ENCODE peak calls at places on chromosomes 1 and 21, in ten cellular contexts. O is naive thymus-derived CD8-positive, alpha-beta T cell; D is M059J; X is OCI-LY7; B is tibial nerve; W is HS-5; S is activated CD4-positive, alpha-beta T cell treated with anti-CD3 and anti-CD28 coated beads, Interleukin-2, amount 50 U/mL, for 1 hour; P is iPS-NIHi11; V is LHCN-M2; K is cardiac muscle cell. U is an unnamed sample.

GRCh38 chr21:46603228-46603627 is 1.7 kb downstream of the S100B start:
- DNase-seq in O (no peak), K (peak; percentile 13), S (no peak), D (no peak), B (no peak), P (peak; percentile 80), V (no peak), W (no peak), X (no peak), U (peak; percentile 21)

GRCh38 chr1:201268604-201269151 is 14.6 kb upstream of the PKP1 start:
- DNase-seq in X (no peak), P (no peak), S (no peak), D (peak; percentile 87), V (peak; percentile 91), B (no peak), W (no peak), K (peak; percentile 41), O (no peak), U (peak; percentile 82)

GRCh38 chr1:36650200-36651065 is 167.7 kb upstream of the CSF3R start:
- DNase-seq in D (peak; percentile 33), O (peak; percentile 45), K (peak; percentile 63), S (peak; percentile 63), B (peak; percentile 34), P (peak; percentile 83), W (peak; percentile 6), V (peak; percentile 20), X (peak; percentile 57), U (peak; percentile 83)

GRCh38 chr1:202577381-202577780 is 132.9 kb downstream of the SYT2 start:
- DNase-seq in W (no peak), S (no peak), O (no peak), K (no peak), D (no peak), B (no peak), X (no peak), V (no peak), P (peak; percentile 29), U (no peak)

GRCh38 chr1:76690784-76691183 is 176.5 kb upstream of the ST6GALNAC5 start:
- DNase-seq in D (peak; percentile 6), S (no peak), B (no peak), O (no peak), W (peak; percentile 5), K (no peak), P (no peak), X (no peak), V (no peak), U (no peak)

GRCh38 chr1:156583821-156584622 is 4.5 kb downstream of the TTC24 start:
- DNase-seq in O (peak; percentile 68), V (peak; percentile 65), P (peak; percentile 83), K (peak; percentile 82), X (peak; percentile 90), B (peak; percentile 74), S (peak; percentile 75), D (peak; percentile 76), W (no peak), U (peak; percentile 73)

GRCh38 chr1:166258017-166258416 is 91.2 kb upstream of the FAM78B start:
- DNase-seq in W (no peak), D (no peak), B (no peak), K (no peak), X (no peak), P (no peak), S (no peak), O (no peak), V (no peak), U (no peak)

GRCh38 chr1:197467881-197468280 is 199.8 kb downstream of the CRB1 start:
- DNase-seq in B (no peak), K (no peak), W (no peak), O (no peak), S (no peak), P (no peak), D (peak; percentile 75), X (no peak), V (peak; percentile 13), U (no peak)

GRCh38 chr21:44428281-44428942 is 26.9 kb upstream of the LRRC3 start:
- DNase-seq in D (peak; percentile 15), B (no peak), V (peak; percentile 2), P (peak; percentile 76), W (peak; percentile 19), S (peak; percentile 58), X (peak; percentile 86), O (peak; percentile 74), K (no peak), U (peak; percentile 94)

GRCh38 chr1:208159542-208160258 is 84.5 kb downstream of the PLXNA2 start:
- DNase-seq in S (no peak), O (no peak), D (peak; percentile 88), X (no peak), W (no peak), B (no peak), P (no peak), V (peak; percentile 94), K (peak; percentile 75), U (peak; percentile 83)

GRCh38 chr1:24966121-24966723 is 36.1 kb upstream of the RUNX3 start:
- DNase-seq in S (no peak), W (no peak), O (no peak), D (peak; percentile 35), X (no peak), P (no peak), K (no peak), B (no peak), V (no peak), U (no peak)

GRCh38 chr1:242185728-242186127 is 186.8 kb upstream of the MAP1LC3C start:
- DNase-seq in X (no peak), V (peak; percentile 28), O (no peak), K (peak; percentile 88), B (no peak), W (no peak), S (no peak), D (no peak), P (no peak), U (no peak)

GRCh38 chr21:46064870-46065214 is 33.1 kb upstream of the COL6A2 start:
- DNase-seq in W (no peak), B (no peak), K (no peak), S (no peak), D (no peak), P (no peak), X (no peak), O (no peak), V (no peak), U (no peak)

GRCh38 chr1:174433451-174433850 is 14.3 kb upstream of the GPR52 start:
- DNase-seq in K (no peak), B (no peak), O (no peak), S (no peak), D (peak; percentile 28), V (peak; percentile 72), X (no peak), W (peak; percentile 14), P (no peak), U (no peak)

GRCh38 chr1:236127045-236127444 is 15.3 kb upstream of the GPR137B start:
- DNase-seq in W (no peak), P (no peak), V (no peak), O (no peak), D (no peak), X (no peak), B (no peak), K (no peak), S (no peak), U (no peak)

GRCh38 chr1:53390261-53390660 is 62.4 kb upstream of the LRP8 start:
- DNase-seq in W (no peak), P (no peak), S (no peak), K (no peak), D (peak; percentile 29), O (no peak), V (no peak), B (peak; percentile 22), X (peak; percentile 48), U (no peak)

GRCh38 chr1:228646717-228647522 is 88.4 kb upstream of the RHOU start:
- DNase-seq in V (peak; percentile 57), D (peak; percentile 65), W (peak; percentile 50), B (no peak), P (no peak), S (peak; percentile 27), X (peak; percentile 54), K (peak; percentile 18), O (peak; percentile 27), U (peak; percentile 59)

GRCh38 chr1:46529031-46529630 is 22.3 kb downstream of the KNCN start:
- DNase-seq in X (no peak), S (no peak), P (no peak), D (peak; percentile 40), K (no peak), B (no peak), V (no peak), W (no peak), O (no peak), U (no peak)

GRCh38 chr1:201016211-201016651 is 7.3 kb downstream of the KIF21B start:
- DNase-seq in V (peak; percentile 29), W (no peak), S (no peak), P (no peak), X (no peak), D (peak; percentile 40), O (no peak), K (peak; percentile 52), B (no peak), U (peak; percentile 25)

GRCh38 chr1:1273535-1274298 is at the start of gene UBE2J2:
- DNase-seq in S (peak; percentile 93), X (peak; percentile 94), D (peak; percentile 79), K (peak; percentile 95), P (peak; percentile 100), O (peak; percentile 87), V (peak; percentile 82), W (peak; percentile 51), B (peak; percentile 92), U (peak; percentile 86)

GRCh38 chr1:200473698-200474371 is 64.0 kb upstream of the ZNF281 start:
- DNase-seq in V (no peak), W (no peak), D (no peak), P (no peak), X (no peak), O (no peak), B (no peak), S (no peak), K (peak; percentile 28), U (no peak)